ENCODE peak calls at places on chromosomes 1 and 21, in five cellular contexts. S is HepG2, G is GM12891, C is K562, N is H1. V is an unnamed sample.

GRCh38 chr1:11681071-11681771 is at the start of gene MAD2L2:
- DNase-seq in G (peak), S (peak), N (peak), C (peak), V (peak)

GRCh38 chr1:24226754-24227153 is 39.7 kb upstream of the IFNLR1 start:
- DNase-seq in N (no peak), G (no peak), S (no peak), C (no peak), V (no peak)

GRCh38 chr1:214933375-214933774 is 149.2 kb upstream of the KCNK2 start:
- DNase-seq in G (no peak), N (no peak), C (no peak), S (no peak), V (no peak)

GRCh38 chr1:31734582-31735107 is 29.5 kb downstream of the ADGRB2 start:
- DNase-seq in C (no peak), G (no peak), N (no peak), S (no peak), V (no peak)

GRCh38 chr1:186409091-186409490 is 33.5 kb downstream of the ODR4 start:
- DNase-seq in N (no peak), C (no peak), G (no peak), S (no peak), V (no peak)

GRCh38 chr1:93338426-93338825 is 7.3 kb upstream of the DR1 start:
- DNase-seq in N (no peak), S (no peak), C (no peak), G (no peak), V (no peak)

GRCh38 chr1:112363636-112364035 is 32.4 kb upstream of the CTTNBP2NL start:
- DNase-seq in G (no peak), S (no peak), N (no peak), C (no peak), V (no peak)

GRCh38 chr1:242318140-242318539 is 206.4 kb downstream of the PLD5 start:
- DNase-seq in N (no peak), S (no peak), C (no peak), G (no peak), V (no peak)

GRCh38 chr1:241269116-241269515 is 87.9 kb downstream of the RGS7 start:
- DNase-seq in N (peak), C (no peak), S (peak), G (no peak), V (no peak)

GRCh38 chr1:157691285-157691920 is 9.2 kb downstream of the FCRL3 start:
- DNase-seq in G (peak), N (no peak), C (peak), S (peak), V (no peak)

GRCh38 chr1:62588000-62588399 is 9.3 kb upstream of the ANGPTL3 start:
- DNase-seq in C (no peak), S (no peak), N (no peak), G (no peak), V (no peak)

GRCh38 chr1:6859415-6860343 is 74.4 kb downstream of the CAMTA1 start:
- DNase-seq in C (no peak), G (no peak), N (no peak), S (peak), V (no peak)

GRCh38 chr1:53525595-53525994 is 66.4 kb downstream of the DMRTB1 start:
- DNase-seq in C (peak), G (no peak), S (no peak), N (no peak), V (no peak)

GRCh38 chr1:228786361-228787129 is 51.3 kb downstream of the RHOU start:
- DNase-seq in S (no peak), C (no peak), N (no peak), G (no peak), V (no peak)

GRCh38 chr1:230858918-230859819 is 9.2 kb downstream of the C1orf198 start:
- DNase-seq in C (no peak), G (no peak), S (no peak), N (no peak), V (no peak)

GRCh38 chr1:201610806-201611205 is 71.9 kb downstream of the NAV1 start:
- DNase-seq in G (no peak), C (no peak), N (no peak), S (no peak), V (no peak)

GRCh38 chr1:46806196-46807020 is 7.6 kb downstream of the CYP4B1 start:
- DNase-seq in G (no peak), N (no peak), S (no peak), C (no peak), V (no peak)

GRCh38 chr1:46643368-46643775 is 24.8 kb downstream of the ATPAF1 start:
- DNase-seq in N (no peak), C (no peak), G (no peak), S (peak), V (no peak)

GRCh38 chr1:152029144-152029936 is 7.5 kb downstream of the S100A11 start:
- DNase-seq in S (no peak), C (no peak), G (no peak), N (no peak), V (no peak)

GRCh38 chr1:29758764-29759499 is 522.6 kb downstream of the PTPRU start:
- DNase-seq in N (no peak), S (no peak), C (no peak), G (no peak), V (no peak)

GRCh38 chr21:45386728-45387371 is 18.1 kb upstream of the COL18A1 start:
- DNase-seq in G (no peak), N (no peak), C (peak), S (no peak), V (no peak)

GRCh38 chr1:103267893-103268292 is 159.6 kb upstream of the COL11A1 start:
- DNase-seq in S (no peak), G (no peak), N (no peak), C (no peak), V (no peak)

GRCh38 chr1:154846921-154847442 is 23.1 kb downstream of the KCNN3 start:
- DNase-seq in G (no peak), C (no peak), N (no peak), S (no peak), V (no peak)

GRCh38 chr1:38045431-38046332 is 911 bp downstream of the POU3F1 start:
- DNase-seq in N (peak), C (no peak), S (no peak), G (no peak), V (no peak)

GRCh38 chr1:82162526-82163420 is 362.0 kb downstream of the ADGRL2 start:
- DNase-seq in N (no peak), G (no peak), C (no peak), S (no peak), V (no peak)

GRCh38 chr1:159915571-159916239 is 9.6 kb downstream of the TAGLN2 start:
- DNase-seq in C (no peak), G (no peak), S (no peak), N (no peak), V (no peak)

GRCh38 chr1:169105087-169105433 is 1.4 kb upstream of the ATP1B1 start:
- DNase-seq in G (no peak), N (no peak), S (no peak), C (peak), V (no peak)

GRCh38 chr1:109357673-109358072 is 40.0 kb downstream of the SORT1 start:
- DNase-seq in G (no peak), C (no peak), N (no peak), S (no peak), V (no peak)

GRCh38 chr1:218933526-218933925 is 240.2 kb upstream of the LYPLAL1 start:
- DNase-seq in C (no peak), N (no peak), G (no peak), S (no peak), V (no peak)

GRCh38 chr1:12189328-12189682 is 22.5 kb downstream of the TNFRSF1B start:
- DNase-seq in S (no peak), N (no peak), G (no peak), C (no peak), V (no peak)

DNA sequence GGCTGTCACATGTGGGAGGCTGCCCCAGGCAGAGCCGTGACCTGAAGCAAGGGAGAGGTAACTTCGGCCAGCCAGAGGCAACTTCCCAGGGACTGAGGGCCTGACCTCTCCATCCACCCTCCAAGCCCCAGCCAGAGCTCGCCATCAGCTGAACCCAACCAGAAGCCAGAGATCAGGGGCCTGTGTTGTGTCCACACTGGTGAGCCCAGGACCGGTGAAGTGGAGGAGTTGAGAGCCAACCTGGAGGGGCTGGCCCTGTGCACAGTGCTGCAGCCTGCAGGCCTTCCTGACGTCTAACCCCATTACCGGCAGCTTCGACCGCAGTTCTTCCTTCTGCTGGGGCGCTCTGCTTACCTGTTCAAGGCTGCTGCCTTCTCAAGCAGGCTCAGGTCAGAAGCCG is 19.6 kb upstream of the PDE9A start:
- DNase-seq in G (no peak), S (no peak), C (no peak), N (no peak), V (no peak)
- TF ChIP-seq TAF1 in G (no peak), S (no peak), C (no peak), N (no peak), V (no peak)

DNA sequence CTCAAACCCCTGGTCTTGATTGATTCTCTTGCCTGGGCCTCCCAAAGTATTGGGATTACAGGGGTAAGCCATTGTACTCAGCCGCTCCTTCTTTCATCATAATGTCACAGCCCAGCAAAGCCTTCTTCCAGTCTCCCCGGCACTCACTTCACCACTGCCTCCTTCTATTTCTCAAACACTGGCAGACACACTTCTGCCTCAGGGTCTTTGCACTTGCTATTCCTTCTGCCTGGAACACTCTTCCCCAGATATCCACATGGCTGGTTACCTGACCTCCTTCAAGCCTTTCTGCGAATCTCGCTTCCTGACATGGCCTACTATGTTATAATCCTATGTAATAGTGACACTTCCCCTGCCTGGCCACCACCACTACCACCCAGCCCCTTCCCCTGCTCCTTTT is 7.2 kb upstream of the SLC9A1 start:
- DNase-seq in G (no peak), S (no peak), C (peak), N (no peak), V (no peak)
- TF ChIP-seq POLR2AphosphoS5 in G (no peak), S (no peak), C (no peak), N (no peak), V (no peak)

DNA sequence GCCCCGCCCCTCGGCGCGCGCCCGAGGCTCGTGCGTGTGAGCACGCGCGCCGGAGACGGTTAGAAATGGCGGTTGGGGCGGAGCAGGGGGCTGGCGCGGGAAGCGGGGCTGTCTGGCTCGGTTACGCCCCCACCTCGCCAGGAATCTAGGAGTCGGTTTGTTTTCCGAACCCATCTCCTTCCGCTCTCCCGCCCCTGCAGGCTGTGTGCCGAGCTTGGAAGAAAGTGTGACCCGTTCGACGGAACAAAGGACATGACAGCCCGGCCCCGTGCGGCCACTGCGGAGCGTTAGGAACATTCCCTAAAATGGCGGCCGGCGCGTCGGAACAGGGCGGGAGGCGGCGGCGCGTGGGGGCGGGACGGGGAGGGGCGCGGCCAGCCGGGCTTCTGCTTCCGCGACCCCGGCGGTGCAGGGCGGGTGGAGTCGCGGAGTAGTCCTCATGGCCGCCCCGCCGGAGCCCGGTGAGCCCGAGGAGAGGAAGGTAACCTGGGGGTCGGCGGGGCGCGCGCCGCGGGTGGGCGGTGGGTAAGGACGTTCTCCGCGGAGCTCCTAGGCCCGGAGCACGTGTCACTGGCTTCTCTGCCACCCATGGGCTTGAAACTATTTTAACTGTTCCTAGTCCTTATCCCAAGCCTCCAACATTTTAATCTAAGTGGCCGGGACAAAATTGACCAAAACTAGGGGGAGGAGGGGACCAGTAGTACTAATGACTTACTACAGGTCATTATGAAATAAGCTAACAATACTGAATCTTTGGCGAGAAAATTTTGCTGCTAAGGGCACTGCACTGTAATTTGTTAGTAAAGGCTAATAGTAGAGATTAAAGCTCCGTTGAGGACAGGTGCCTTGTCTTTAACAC is at the start of gene COX20:
- DNase-seq in N (peak), G (peak), S (peak), C (peak), V (peak)
- TF ChIP-seq POLR2A in N (peak), G (peak), S (peak), C (peak), V (peak)

GRCh38 chr21:33115586-33116541 is 45.9 kb downstream of the OLIG1 start:
- DNase-seq in C (no peak), G (no peak), N (no peak), S (no peak), V (no peak)
- TF ChIP-seq TAF1 in C (no peak), G (no peak), N (no peak), S (no peak), V (no peak)

GRCh38 chr1:64984106-64984505 is 17.8 kb upstream of the JAK1 start:
- DNase-seq in S (no peak), G (no peak), C (no peak), N (no peak), V (no peak)
- TF ChIP-seq POLR2AphosphoS5 in S (no peak), G (no peak), C (no peak), N (no peak), V (no peak)

GRCh38 chr1:51990478-51990965 is at the start of gene RAB3B:
- DNase-seq in C (peak), S (peak), N (peak), G (peak), V (peak)
- TF ChIP-seq POLR2A in C (no peak), S (no peak), N (peak), G (no peak), V (no peak)

DNA sequence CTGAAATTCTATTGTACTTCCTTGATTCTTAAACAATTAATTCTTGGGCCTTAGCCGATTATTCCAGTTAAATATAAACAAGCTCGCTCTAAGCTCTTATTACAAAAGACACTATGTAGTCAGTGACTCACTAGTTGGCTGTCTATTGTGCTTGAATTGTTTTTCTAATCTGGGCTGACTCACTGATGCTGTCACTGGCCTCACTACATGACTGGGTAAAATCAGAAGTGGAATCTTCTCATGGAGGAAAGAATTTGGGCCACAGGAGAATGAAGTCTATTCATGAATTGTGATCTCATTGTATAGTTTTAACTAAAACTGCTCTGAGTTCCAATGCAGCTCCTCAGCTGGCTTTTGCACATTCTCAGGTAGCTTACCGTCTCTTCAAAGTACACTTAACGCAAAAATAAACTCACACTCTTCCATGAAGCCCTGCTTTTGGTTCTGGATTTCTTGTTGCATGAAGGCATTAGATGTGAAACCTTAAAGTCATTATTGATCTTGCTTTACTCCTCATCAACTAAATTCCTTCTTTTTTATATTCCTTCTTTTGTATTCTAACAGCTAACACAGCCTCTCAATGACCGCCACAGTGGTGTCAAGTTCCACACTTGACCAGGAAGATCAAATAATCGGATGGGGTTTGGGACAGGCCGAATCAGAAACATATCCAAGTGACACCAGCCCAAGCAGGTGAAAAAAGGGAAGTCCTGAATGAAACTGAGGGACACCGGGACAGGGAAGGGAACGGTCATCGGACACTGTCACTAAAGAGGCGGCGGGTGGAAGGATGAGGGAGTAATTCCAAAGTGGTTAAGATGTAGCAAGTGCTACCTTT is 80.9 kb upstream of the LBR start:
- DNase-seq in C (no peak), S (peak), G (no peak), N (peak), V (no peak)
- TF ChIP-seq TAF1 in C (no peak), S (no peak), G (no peak), N (no peak), V (no peak)

V was measured in GM12892.